ENCODE peak calls at places on chromosomes 1 and 21, in six cellular contexts. One of them, this sample, is unnamed.
A peak's percentile ranks its signal among the peaks of the same experiment; 100 is the strongest.

GRCh38 chr1:114803001-114803400 is 22.5 kb upstream of the SIKE1 start:
- DNase-seq in epithelial cell of esophagus: peak; percentile 100
- DNase-seq in hypothalamus: no peak
- DNase-seq in RCC 7860: peak; percentile 37
- DNase-seq in iPS-NIHi11: no peak
- DNase-seq in H9: no peak
- DNase-seq in this sample: no peak

GRCh38 chr1:111585461-111586100 is 34.0 kb upstream of the RAP1A start:
- DNase-seq in epithelial cell of esophagus: peak; percentile 22
- DNase-seq in hypothalamus: no peak
- DNase-seq in RCC 7860: peak; percentile 15
- DNase-seq in iPS-NIHi11: no peak
- DNase-seq in H9: no peak
- DNase-seq in this sample: no peak

GRCh38 chr1:86965012-86965826 is 50.8 kb downstream of the HS2ST1 start:
- DNase-seq in epithelial cell of esophagus: peak; percentile 39
- DNase-seq in hypothalamus: no peak
- DNase-seq in RCC 7860: no peak
- DNase-seq in iPS-NIHi11: peak; percentile 32
- DNase-seq in H9: no peak
- DNase-seq in this sample: no peak

GRCh38 chr1:89938171-89939055 is 56.5 kb upstream of the ZNF326 start:
- DNase-seq in epithelial cell of esophagus: peak; percentile 21
- DNase-seq in hypothalamus: no peak
- DNase-seq in RCC 7860: peak; percentile 62
- DNase-seq in iPS-NIHi11: peak; percentile 23
- DNase-seq in H9: no peak
- DNase-seq in this sample: no peak

GRCh38 chr1:204074274-204075115 is 1.6 kb downstream of the SOX13 start:
- DNase-seq in epithelial cell of esophagus: peak; percentile 50
- DNase-seq in hypothalamus: peak; percentile 59
- DNase-seq in RCC 7860: no peak
- DNase-seq in iPS-NIHi11: no peak
- DNase-seq in H9: peak; percentile 53
- DNase-seq in this sample: no peak

GRCh38 chr1:162663086-162663485 is 30.8 kb downstream of the DDR2 start:
- DNase-seq in epithelial cell of esophagus: peak; percentile 40
- DNase-seq in hypothalamus: no peak
- DNase-seq in RCC 7860: no peak
- DNase-seq in iPS-NIHi11: no peak
- DNase-seq in H9: no peak
- DNase-seq in this sample: no peak

GRCh38 chr1:9267352-9267686 is 25.4 kb upstream of the SPSB1 start:
- DNase-seq in epithelial cell of esophagus: no peak
- DNase-seq in hypothalamus: no peak
- DNase-seq in RCC 7860: no peak
- DNase-seq in iPS-NIHi11: no peak
- DNase-seq in H9: no peak
- DNase-seq in this sample: no peak

GRCh38 chr1:245577396-245578157 is 422.8 kb downstream of the KIF26B start:
- DNase-seq in epithelial cell of esophagus: no peak
- DNase-seq in hypothalamus: no peak
- DNase-seq in RCC 7860: no peak
- DNase-seq in iPS-NIHi11: no peak
- DNase-seq in H9: no peak
- DNase-seq in this sample: no peak

GRCh38 chr1:234699795-234700665 is 90.1 kb upstream of the IRF2BP2 start:
- DNase-seq in epithelial cell of esophagus: peak; percentile 59
- DNase-seq in hypothalamus: no peak
- DNase-seq in RCC 7860: peak; percentile 56
- DNase-seq in iPS-NIHi11: no peak
- DNase-seq in H9: peak; percentile 15
- DNase-seq in this sample: no peak

GRCh38 chr21:24023936-24024335 is 1583.3 kb downstream of the MRPL39 start:
- DNase-seq in epithelial cell of esophagus: no peak
- DNase-seq in hypothalamus: no peak
- DNase-seq in RCC 7860: no peak
- DNase-seq in iPS-NIHi11: no peak
- DNase-seq in H9: no peak
- DNase-seq in this sample: no peak

GRCh38 chr1:39617488-39618049 is 21.9 kb downstream of the HEYL start:
- DNase-seq in epithelial cell of esophagus: no peak
- DNase-seq in hypothalamus: no peak
- DNase-seq in RCC 7860: no peak
- DNase-seq in iPS-NIHi11: peak; percentile 1
- DNase-seq in H9: no peak
- DNase-seq in this sample: no peak

This sample was measured in WTC11.